ENCODE peak calls at places on chromosomes 1 and 21, in five cellular contexts. One of them, this sample, is unnamed.

GRCh38 chr1:11628767-11629166 is 25.5 kb downstream of the FBXO2 start:
- DNase-seq in GM23338: no peak
- DNase-seq in Panc1: no peak
- DNase-seq in transverse colon: no peak
- DNase-seq in prostate gland: no peak
- DNase-seq in this sample: no peak

GRCh38 chr21:46066843-46067331 is 31.0 kb upstream of the COL6A2 start:
- DNase-seq in GM23338: no peak
- DNase-seq in prostate gland: no peak
- DNase-seq in transverse colon: no peak
- DNase-seq in Panc1: no peak
- DNase-seq in this sample: no peak

GRCh38 chr1:235266325-235266724 is 61.7 kb downstream of the ARID4B start:
- DNase-seq in GM23338: peak; percentile 27
- DNase-seq in Panc1: no peak
- DNase-seq in prostate gland: no peak
- DNase-seq in transverse colon: no peak
- DNase-seq in this sample: no peak

GRCh38 chr1:209728466-209728865 is 23.8 kb downstream of the HSD11B1 start:
- DNase-seq in GM23338: no peak
- DNase-seq in prostate gland: no peak
- DNase-seq in Panc1: no peak
- DNase-seq in transverse colon: no peak
- DNase-seq in this sample: no peak

GRCh38 chr21:33025106-33025470 is 647 bp upstream of the OLIG2 start:
- DNase-seq in GM23338: peak; percentile 82
- DNase-seq in prostate gland: no peak
- DNase-seq in Panc1: no peak
- DNase-seq in transverse colon: no peak
- DNase-seq in this sample: no peak

GRCh38 chr1:34825455-34826081 is 32.8 kb downstream of the GJA4 start:
- DNase-seq in GM23338: no peak
- DNase-seq in transverse colon: peak; percentile 19
- DNase-seq in Panc1: no peak
- DNase-seq in prostate gland: no peak
- DNase-seq in this sample: no peak

GRCh38 chr21:29181799-29182470 is 51.5 kb downstream of the MAP3K7CL start:
- DNase-seq in prostate gland: peak; percentile 60
- DNase-seq in transverse colon: peak; percentile 48
- DNase-seq in Panc1: no peak
- DNase-seq in GM23338: no peak
- DNase-seq in this sample: no peak

GRCh38 chr1:100622966-100623762 is 85.2 kb downstream of the GPR88 start:
- DNase-seq in transverse colon: no peak
- DNase-seq in prostate gland: no peak
- DNase-seq in Panc1: no peak
- DNase-seq in GM23338: no peak
- DNase-seq in this sample: no peak

GRCh38 chr1:186286615-186287317 is 88.3 kb downstream of the TPR start:
- DNase-seq in prostate gland: no peak
- DNase-seq in GM23338: no peak
- DNase-seq in transverse colon: no peak
- DNase-seq in Panc1: no peak
- DNase-seq in this sample: no peak

GRCh38 chr1:12542596-12543592 is 75.1 kb downstream of the DHRS3 start:
- DNase-seq in Panc1: no peak
- DNase-seq in GM23338: no peak
- DNase-seq in transverse colon: no peak
- DNase-seq in prostate gland: no peak
- DNase-seq in this sample: no peak

GRCh38 chr1:21123287-21123961 is 53.3 kb downstream of the EIF4G3 start:
- DNase-seq in GM23338: no peak
- DNase-seq in Panc1: no peak
- DNase-seq in transverse colon: no peak
- DNase-seq in prostate gland: no peak
- DNase-seq in this sample: no peak

GRCh38 chr1:94004924-94005323 is 95.7 kb upstream of the GCLM start:
- DNase-seq in prostate gland: no peak
- DNase-seq in Panc1: no peak
- DNase-seq in GM23338: no peak
- DNase-seq in transverse colon: no peak
- DNase-seq in this sample: no peak

GRCh38 chr1:200437556-200438203 is 27.8 kb upstream of the ZNF281 start:
- DNase-seq in transverse colon: no peak
- DNase-seq in prostate gland: no peak
- DNase-seq in GM23338: no peak
- DNase-seq in Panc1: no peak
- DNase-seq in this sample: no peak

GRCh38 chr1:84719477-84720274 is 29.4 kb upstream of the SSX2IP start:
- DNase-seq in GM23338: no peak
- DNase-seq in transverse colon: no peak
- DNase-seq in prostate gland: no peak
- DNase-seq in Panc1: no peak
- DNase-seq in this sample: no peak

GRCh38 chr21:46048926-46049889 is 48.7 kb upstream of the COL6A2 start:
- DNase-seq in transverse colon: peak; percentile 72
- DNase-seq in prostate gland: no peak
- DNase-seq in Panc1: no peak
- DNase-seq in GM23338: peak; percentile 46
- DNase-seq in this sample: no peak

GRCh38 chr1:211260161-211261107 is 1.3 kb downstream of the RCOR3 start:
- DNase-seq in prostate gland: peak; percentile 91
- DNase-seq in transverse colon: peak; percentile 85
- DNase-seq in GM23338: peak; percentile 83
- DNase-seq in Panc1: no peak
- DNase-seq in this sample: peak; percentile 45

GRCh38 chr1:92961896-92962752 is 862 bp upstream of the DIPK1A start:
- DNase-seq in GM23338: peak; percentile 78
- DNase-seq in Panc1: no peak
- DNase-seq in prostate gland: no peak
- DNase-seq in transverse colon: peak; percentile 49
- DNase-seq in this sample: peak; percentile 41

GRCh38 chr1:229230136-229230892 is 40.6 kb upstream of the RAB4A start:
- DNase-seq in GM23338: peak; percentile 80
- DNase-seq in prostate gland: no peak
- DNase-seq in Panc1: no peak
- DNase-seq in transverse colon: no peak
- DNase-seq in this sample: peak; percentile 24

GRCh38 chr1:60823151-60823550 is 259.2 kb upstream of the NFIA start:
- DNase-seq in GM23338: no peak
- DNase-seq in transverse colon: no peak
- DNase-seq in Panc1: no peak
- DNase-seq in prostate gland: no peak
- DNase-seq in this sample: no peak

GRCh38 chr1:60822252-60822651 is 260.1 kb upstream of the NFIA start:
- DNase-seq in prostate gland: no peak
- DNase-seq in transverse colon: no peak
- DNase-seq in GM23338: no peak
- DNase-seq in Panc1: no peak
- DNase-seq in this sample: no peak

GRCh38 chr1:60826320-60827094 is 255.9 kb upstream of the NFIA start:
- DNase-seq in GM23338: no peak
- DNase-seq in prostate gland: no peak
- DNase-seq in transverse colon: no peak
- DNase-seq in Panc1: no peak
- DNase-seq in this sample: no peak

GRCh38 chr1:60828944-60829343 is 253.4 kb upstream of the NFIA start:
- DNase-seq in prostate gland: no peak
- DNase-seq in transverse colon: no peak
- DNase-seq in Panc1: no peak
- DNase-seq in GM23338: peak; percentile 2
- DNase-seq in this sample: no peak

GRCh38 chr1:60825593-60825992 is 256.8 kb upstream of the NFIA start:
- DNase-seq in Panc1: no peak
- DNase-seq in transverse colon: peak; percentile 14
- DNase-seq in prostate gland: no peak
- DNase-seq in GM23338: peak; percentile 24
- DNase-seq in this sample: no peak
- TF ChIP-seq POLR2AphosphoS5 in Panc1: no peak
- TF ChIP-seq POLR2AphosphoS5 in transverse colon: no peak
- TF ChIP-seq POLR2AphosphoS5 in prostate gland: no peak
- TF ChIP-seq POLR2AphosphoS5 in GM23338: no peak
- TF ChIP-seq POLR2AphosphoS5 in this sample: no peak

DNA sequence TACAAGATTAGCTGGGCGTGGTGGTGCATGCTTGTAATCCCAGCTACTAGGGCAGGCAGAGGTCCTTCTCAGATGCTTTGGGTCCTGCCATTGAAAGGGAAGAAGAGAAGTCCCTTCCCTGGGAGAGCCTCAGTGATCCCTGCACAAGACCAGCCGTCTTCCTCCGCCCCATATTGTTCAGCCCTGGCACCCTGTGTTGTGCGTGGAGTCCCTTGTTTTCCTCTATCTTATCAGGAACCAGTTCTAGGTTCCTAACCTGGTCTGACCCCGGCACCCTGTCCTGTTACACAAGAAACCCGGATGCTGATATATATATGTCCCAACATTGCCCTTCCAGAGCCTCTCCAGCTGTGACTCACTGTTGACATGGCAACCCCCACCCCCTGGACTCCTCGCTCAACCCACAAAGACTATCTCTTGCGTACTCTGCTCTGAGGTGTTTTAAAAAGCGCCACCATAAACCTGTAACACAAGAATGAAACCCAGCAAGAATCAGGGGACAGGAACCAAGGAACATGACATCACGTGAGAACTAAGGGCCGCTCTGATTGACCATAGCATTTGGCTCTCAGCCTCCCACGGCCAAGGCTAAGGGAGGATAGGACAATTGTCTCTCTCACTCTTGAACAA is 4.8 kb downstream of the MX2 start:
- DNase-seq in GM23338: no peak
- DNase-seq in prostate gland: peak; percentile 31
- DNase-seq in transverse colon: peak; percentile 74
- DNase-seq in Panc1: no peak
- DNase-seq in this sample: peak; percentile 32
- TF ChIP-seq POLR2AphosphoS5 in GM23338: no peak
- TF ChIP-seq POLR2AphosphoS5 in prostate gland: peak; percentile 46
- TF ChIP-seq POLR2AphosphoS5 in transverse colon: no peak
- TF ChIP-seq POLR2AphosphoS5 in Panc1: no peak
- TF ChIP-seq POLR2AphosphoS5 in this sample: peak; percentile 60

GRCh38 chr1:911875-912739 is 11.6 kb upstream of the SAMD11 start:
- DNase-seq in transverse colon: no peak
- DNase-seq in Panc1: no peak
- DNase-seq in GM23338: no peak
- DNase-seq in prostate gland: no peak
- DNase-seq in this sample: no peak

GRCh38 chr1:910311-910880 is 13.3 kb upstream of the SAMD11 start:
- DNase-seq in GM23338: no peak
- DNase-seq in transverse colon: no peak
- DNase-seq in prostate gland: no peak
- DNase-seq in Panc1: no peak
- DNase-seq in this sample: peak; percentile 17

GRCh38 chr1:909861-910310 is 13.8 kb upstream of the SAMD11 start:
- DNase-seq in prostate gland: no peak
- DNase-seq in GM23338: no peak
- DNase-seq in transverse colon: peak; percentile 7
- DNase-seq in Panc1: no peak
- DNase-seq in this sample: no peak

GRCh38 chr1:912740-913301 is 10.9 kb upstream of the SAMD11 start:
- DNase-seq in GM23338: peak; percentile 83
- DNase-seq in transverse colon: peak; percentile 9
- DNase-seq in Panc1: no peak
- DNase-seq in prostate gland: no peak
- DNase-seq in this sample: no peak

DNA sequence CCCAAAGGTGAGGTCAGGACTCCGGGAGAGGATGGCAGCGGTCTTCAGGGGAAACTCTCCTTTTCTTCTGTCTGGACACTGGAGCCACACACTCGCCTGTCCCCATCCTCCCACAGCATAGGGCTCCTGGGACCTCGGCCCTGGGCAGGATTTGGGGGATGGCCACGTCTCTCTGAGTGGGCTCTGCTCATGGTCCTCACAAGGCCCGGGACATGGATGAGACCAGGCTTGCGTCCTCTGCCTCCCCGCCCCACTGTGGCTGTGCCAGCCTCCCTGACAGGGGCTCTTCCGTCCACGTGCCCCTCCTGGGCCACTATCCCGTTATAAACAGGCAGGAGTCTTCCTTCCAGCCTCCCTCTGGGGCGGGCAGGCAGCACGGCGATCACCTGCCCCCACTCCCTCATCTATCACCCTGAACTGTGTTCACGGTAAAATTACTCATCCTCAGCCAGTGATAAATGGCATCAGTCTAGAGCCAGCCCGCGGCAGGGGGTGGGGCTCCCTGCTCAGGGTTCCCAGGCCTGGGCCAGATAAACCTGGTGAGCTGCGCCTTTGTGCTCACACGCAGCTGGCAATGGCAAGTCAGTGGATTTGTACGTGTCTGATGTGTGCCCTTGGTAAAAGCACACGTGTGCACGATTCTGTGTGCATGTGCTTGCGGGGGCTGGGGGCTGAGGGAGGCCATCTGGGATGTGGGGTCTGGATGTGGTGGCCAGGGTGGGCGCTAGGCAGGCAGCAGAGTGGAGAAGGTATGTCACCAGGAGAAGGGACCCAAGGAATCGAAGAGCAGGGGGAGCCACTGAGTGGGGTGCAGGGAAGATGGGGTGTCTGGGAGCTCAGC is 12.6 kb upstream of the SAMD11 start:
- DNase-seq in GM23338: no peak
- DNase-seq in Panc1: no peak
- DNase-seq in transverse colon: peak; percentile 5
- DNase-seq in prostate gland: no peak
- DNase-seq in this sample: peak; percentile 7
- TF ChIP-seq POLR2AphosphoS5 in GM23338: no peak
- TF ChIP-seq POLR2AphosphoS5 in Panc1: no peak
- TF ChIP-seq POLR2AphosphoS5 in transverse colon: no peak
- TF ChIP-seq POLR2AphosphoS5 in prostate gland: no peak
- TF ChIP-seq POLR2AphosphoS5 in this sample: no peak

DNA sequence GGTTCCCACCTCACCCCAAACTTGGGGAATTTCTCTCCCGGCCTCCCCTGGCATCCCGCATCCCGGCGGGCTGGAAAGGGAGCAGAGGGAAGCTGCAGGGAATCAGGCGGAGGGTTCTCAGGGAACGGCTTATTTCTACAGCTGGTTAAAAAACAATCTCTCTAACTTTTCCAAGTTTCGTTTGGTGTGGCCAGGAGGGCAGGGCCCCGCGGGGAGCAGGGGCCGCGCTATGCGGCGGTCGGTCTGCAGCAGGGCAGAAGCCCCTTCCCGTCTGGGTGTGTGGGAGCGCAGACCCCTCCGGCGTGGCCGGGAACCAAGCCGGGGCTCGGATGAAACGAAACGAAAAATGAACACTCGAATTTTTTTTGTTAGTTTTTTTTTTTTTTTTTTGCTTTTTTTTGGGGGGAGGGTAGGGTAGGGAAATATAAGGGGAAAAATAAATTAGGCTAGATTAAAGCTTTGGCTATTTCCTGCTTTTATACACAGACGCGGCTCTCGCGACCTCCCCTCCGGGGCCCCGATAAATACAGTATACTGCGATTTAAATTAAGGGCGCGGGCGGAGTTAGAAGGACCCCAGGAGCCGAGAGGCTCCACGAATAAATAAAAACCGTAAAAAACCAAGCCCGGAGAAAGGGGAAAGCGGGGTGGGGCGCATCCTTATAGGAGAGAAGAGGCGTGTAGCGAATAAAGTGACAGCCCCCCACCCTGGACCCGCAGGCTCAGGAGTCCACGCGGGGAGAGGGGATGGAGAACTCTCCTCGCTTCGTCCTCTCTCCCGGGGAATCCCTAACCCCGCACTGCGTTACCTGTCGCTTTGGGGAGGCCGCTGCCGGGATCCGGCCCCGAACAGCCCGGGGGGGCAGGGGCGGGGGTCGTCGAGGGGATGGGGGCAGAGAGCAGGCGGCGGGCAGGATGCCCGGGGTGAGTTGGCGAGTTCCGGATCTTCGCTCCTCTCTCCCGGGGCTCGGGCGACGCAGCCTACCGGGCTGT is 2.1 kb downstream of the POU3F1 start:
- DNase-seq in Panc1: no peak
- DNase-seq in transverse colon: no peak
- DNase-seq in GM23338: peak; percentile 37
- DNase-seq in prostate gland: no peak
- DNase-seq in this sample: no peak
- TF ChIP-seq POLR2AphosphoS5 in Panc1: no peak
- TF ChIP-seq POLR2AphosphoS5 in transverse colon: no peak
- TF ChIP-seq POLR2AphosphoS5 in GM23338: no peak
- TF ChIP-seq POLR2AphosphoS5 in prostate gland: no peak
- TF ChIP-seq POLR2AphosphoS5 in this sample: no peak